ENCODE peak calls at places on chromosomes 13 and 19, in eight cellular contexts. N is suprapubic skin, D is transverse colon, K is cardiac muscle cell, T is aorta, E is prostate gland, S is IMR-90, X is HCT116. O is an unnamed sample.
A peak's percentile ranks its signal among the peaks of the same experiment; 100 is the strongest.

GRCh38 chr19:11166281-11167142 is 10.9 kb upstream of the SPC24 start:
- DNase-seq in N (peak; percentile 82), D (no peak), K (no peak), T (peak; percentile 60), E (no peak), S (no peak), X (no peak), O (no peak)

GRCh38 chr13:61908906-61909305 is 493.3 kb upstream of the PCDH20 start:
- DNase-seq in N (no peak), D (no peak), K (no peak), T (no peak), E (no peak), S (no peak), X (no peak), O (no peak)

GRCh38 chr13:66835040-66835628 is 395.0 kb downstream of the PCDH9 start:
- DNase-seq in N (peak; percentile 65), D (peak; percentile 18), K (peak; percentile 60), T (peak; percentile 60), E (no peak), S (peak; percentile 18), X (no peak), O (peak; percentile 76)

GRCh38 chr19:12838182-12838890 is at the start of gene MAST1:
- DNase-seq in N (no peak), D (peak; percentile 46), K (peak; percentile 86), T (no peak), E (no peak), S (no peak), X (no peak), O (peak; percentile 48)

GRCh38 chr13:71852082-71852481 is 14.9 kb downstream of the DACH1 start:
- DNase-seq in N (no peak), D (no peak), K (no peak), T (no peak), E (no peak), S (no peak), X (no peak), O (no peak)

GRCh38 chr13:114124921-114125320 is 7.5 kb downstream of the RASA3 start:
- DNase-seq in N (no peak), D (no peak), K (no peak), T (no peak), E (no peak), S (peak; percentile 95), X (no peak), O (no peak)

GRCh38 chr13:31674056-31674455 is 65.3 kb upstream of the RXFP2 start:
- DNase-seq in N (no peak), D (no peak), K (no peak), T (no peak), E (no peak), S (no peak), X (no peak), O (no peak)

GRCh38 chr19:45607071-45608029 is 5.3 kb upstream of the GPR4 start:
- DNase-seq in N (peak; percentile 79), D (peak; percentile 77), K (peak; percentile 83), T (peak; percentile 82), E (peak; percentile 57), S (peak; percentile 59), X (no peak), O (peak; percentile 80)

GRCh38 chr13:72205773-72206172 is 338.8 kb upstream of the DACH1 start:
- DNase-seq in N (no peak), D (no peak), K (no peak), T (no peak), E (no peak), S (no peak), X (peak; percentile 6), O (no peak)

GRCh38 chr19:17335575-17335974 is 920 bp upstream of the ANO8 start:
- DNase-seq in N (no peak), D (no peak), K (no peak), T (no peak), E (no peak), S (no peak), X (no peak), O (no peak)

GRCh38 chr19:17332677-17333581 is 1.7 kb downstream of the ANO8 start:
- DNase-seq in N (peak; percentile 66), D (no peak), K (peak; percentile 68), T (peak; percentile 52), E (no peak), S (peak; percentile 39), X (peak; percentile 96), O (peak; percentile 92)

GRCh38 chr19:17333611-17334413 is 843 bp downstream of the ANO8 start:
- DNase-seq in N (peak; percentile 76), D (peak; percentile 53), K (no peak), T (peak; percentile 74), E (no peak), S (peak; percentile 80), X (peak; percentile 71), O (peak; percentile 65)

GRCh38 chr19:17336872-17337674 is at the start of gene GTPBP3:
- DNase-seq in N (peak; percentile 99), D (peak; percentile 97), K (peak; percentile 99), T (peak; percentile 98), E (peak; percentile 98), S (peak; percentile 98), X (peak; percentile 99), O (peak; percentile 100)

GRCh38 chr19:17334414-17335409 is at the start of gene ANO8:
- DNase-seq in N (peak; percentile 97), D (peak; percentile 96), K (peak; percentile 97), T (peak; percentile 99), E (peak; percentile 91), S (peak; percentile 99), X (peak; percentile 99), O (peak; percentile 93)
- H3K4me1 ChIP-seq in N (peaks cover 45% of the 10 kb centered on the region), D (peaks cover 22% of the 10 kb centered on the region), K (peaks cover 4% of the 10 kb centered on the region), T (no peaks in the 10 kb centered on the region), E (peaks cover 4% of the 10 kb centered on the region), S (peaks cover 8% of the 10 kb centered on the region), X (peaks cover 32% of the 10 kb centered on the region), O (peaks cover 16% of the 10 kb centered on the region)

GRCh38 chr19:15330801-15331418 is 1.4 kb downstream of the BRD4 start:
- DNase-seq in N (no peak), D (peak; percentile 21), K (peak; percentile 19), T (no peak), E (no peak), S (peak; percentile 89), X (no peak), O (no peak)
- H3K4me1 ChIP-seq in N (peaks cover 60% of the 10 kb centered on the region), D (peaks cover 45% of the 10 kb centered on the region), K (peaks cover 47% of the 10 kb centered on the region), T (no peaks in the 10 kb centered on the region), E (peaks cover 9% of the 10 kb centered on the region), S (peaks cover 16% of the 10 kb centered on the region), X (peaks cover 3% of the 10 kb centered on the region), O (peaks cover 26% of the 10 kb centered on the region)

GRCh38 chr19:1168562-1168873 is 5.5 kb downstream of the SBNO2 start:
- DNase-seq in N (no peak), D (no peak), K (no peak), T (no peak), E (no peak), S (no peak), X (no peak), O (no peak)
- H3K4me1 ChIP-seq in N (peaks cover 87% of the 10 kb centered on the region), D (peaks cover 33% of the 10 kb centered on the region), K (peaks cover 20% of the 10 kb centered on the region), T (no peaks in the 10 kb centered on the region), E (peaks cover 22% of the 10 kb centered on the region), S (peaks cover 38% of the 10 kb centered on the region), X (peaks cover 29% of the 10 kb centered on the region), O (peaks cover 5% of the 10 kb centered on the region)

DNA sequence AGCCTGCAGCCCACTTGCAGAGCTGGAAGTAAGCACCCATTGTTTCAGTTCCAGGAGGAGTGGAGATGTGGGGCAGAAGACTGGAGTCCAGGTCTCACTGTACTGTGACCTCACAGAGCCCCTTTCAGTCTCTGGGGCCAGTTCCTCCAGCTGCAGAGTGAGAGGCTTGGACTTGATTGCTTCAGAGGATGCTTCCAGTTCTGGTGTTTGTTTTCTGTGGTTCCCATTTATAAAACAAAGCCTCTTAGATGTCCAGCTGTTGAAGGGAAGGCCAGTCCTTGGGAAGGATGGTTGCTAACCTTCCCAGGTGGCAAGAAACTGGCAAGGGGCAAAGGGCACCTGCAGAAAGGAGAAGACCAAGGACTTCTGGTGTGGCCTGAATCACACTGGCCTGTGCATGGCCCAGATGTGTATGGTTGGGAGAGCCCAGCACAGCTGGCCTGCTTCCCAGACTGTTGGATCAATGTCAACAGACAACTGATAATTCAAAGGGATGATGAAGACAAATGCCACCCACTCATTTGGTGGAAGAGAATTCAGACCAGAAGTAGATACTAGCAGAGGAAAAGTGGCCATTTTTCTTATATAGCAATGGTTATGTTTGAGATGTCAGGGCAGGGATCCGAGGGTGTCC is 218.5 kb downstream of the ZNF536 start:
- DNase-seq in N (no peak), D (no peak), K (no peak), T (no peak), E (no peak), S (no peak), X (no peak), O (no peak)
- H3K4me1 ChIP-seq in N (peaks cover 8% of the 10 kb centered on the region), D (no peaks in the 10 kb centered on the region), K (no peaks in the 10 kb centered on the region), T (no peaks in the 10 kb centered on the region), E (no peaks in the 10 kb centered on the region), S (no peaks in the 10 kb centered on the region), X (no peaks in the 10 kb centered on the region), O (no peaks in the 10 kb centered on the region)